ENCODE peak calls at places on chromosomes 6 and 20, in nine cellular contexts. One of them, this sample, is unnamed.
A peak's percentile ranks its signal among the peaks of the same experiment; 100 is the strongest.

GRCh38 chr20:3092611-3093379 is 8.3 kb upstream of the AVP start:
- DNase-seq in psoas muscle: peak; percentile 36
- DNase-seq in ascending aorta: no peak
- DNase-seq in dorsolateral prefrontal cortex: no peak
- DNase-seq in GM06990: peak; percentile 39
- DNase-seq in neuronal stem cell: no peak
- DNase-seq in upper lobe of right lung: no peak
- DNase-seq in fibroblast of lung: no peak
- DNase-seq in pancreas: no peak
- DNase-seq in this sample: no peak

GRCh38 chr6:157613011-157613522 is 210.0 kb upstream of the SNX9 start:
- DNase-seq in psoas muscle: no peak
- DNase-seq in ascending aorta: no peak
- DNase-seq in dorsolateral prefrontal cortex: no peak
- DNase-seq in GM06990: no peak
- DNase-seq in neuronal stem cell: no peak
- DNase-seq in upper lobe of right lung: no peak
- DNase-seq in fibroblast of lung: peak; percentile 97
- DNase-seq in pancreas: no peak
- DNase-seq in this sample: no peak

GRCh38 chr20:13650474-13650873 is 11.7 kb upstream of the TASP1 start:
- DNase-seq in psoas muscle: no peak
- DNase-seq in ascending aorta: no peak
- DNase-seq in dorsolateral prefrontal cortex: no peak
- DNase-seq in GM06990: no peak
- DNase-seq in neuronal stem cell: no peak
- DNase-seq in upper lobe of right lung: no peak
- DNase-seq in fibroblast of lung: no peak
- DNase-seq in pancreas: no peak
- DNase-seq in this sample: no peak

GRCh38 chr6:31381666-31382065 is 21.7 kb upstream of the MICA start:
- DNase-seq in psoas muscle: no peak
- DNase-seq in ascending aorta: no peak
- DNase-seq in dorsolateral prefrontal cortex: no peak
- DNase-seq in GM06990: no peak
- DNase-seq in neuronal stem cell: no peak
- DNase-seq in upper lobe of right lung: no peak
- DNase-seq in fibroblast of lung: no peak
- DNase-seq in pancreas: no peak
- DNase-seq in this sample: no peak

GRCh38 chr20:23826541-23827018 is at the start of gene CST2:
- DNase-seq in psoas muscle: no peak
- DNase-seq in ascending aorta: no peak
- DNase-seq in dorsolateral prefrontal cortex: no peak
- DNase-seq in GM06990: no peak
- DNase-seq in neuronal stem cell: no peak
- DNase-seq in upper lobe of right lung: no peak
- DNase-seq in fibroblast of lung: no peak
- DNase-seq in pancreas: no peak
- DNase-seq in this sample: peak; percentile 9

GRCh38 chr6:44456966-44457292 is 69.4 kb downstream of the CDC5L start:
- DNase-seq in psoas muscle: no peak
- DNase-seq in ascending aorta: no peak
- DNase-seq in dorsolateral prefrontal cortex: no peak
- DNase-seq in GM06990: no peak
- DNase-seq in neuronal stem cell: no peak
- DNase-seq in upper lobe of right lung: no peak
- DNase-seq in fibroblast of lung: no peak
- DNase-seq in pancreas: no peak
- DNase-seq in this sample: no peak

GRCh38 chr20:39960522-39961420 is 728.3 kb downstream of the MAFB start:
- DNase-seq in psoas muscle: peak; percentile 50
- DNase-seq in ascending aorta: no peak
- DNase-seq in dorsolateral prefrontal cortex: no peak
- DNase-seq in GM06990: no peak
- DNase-seq in neuronal stem cell: no peak
- DNase-seq in upper lobe of right lung: no peak
- DNase-seq in fibroblast of lung: no peak
- DNase-seq in pancreas: no peak
- DNase-seq in this sample: no peak

GRCh38 chr6:31126416-31127175 is 6.3 kb upstream of the CDSN start:
- DNase-seq in psoas muscle: no peak
- DNase-seq in ascending aorta: no peak
- DNase-seq in dorsolateral prefrontal cortex: no peak
- DNase-seq in GM06990: no peak
- DNase-seq in neuronal stem cell: no peak
- DNase-seq in upper lobe of right lung: no peak
- DNase-seq in fibroblast of lung: no peak
- DNase-seq in pancreas: no peak
- DNase-seq in this sample: no peak

GRCh38 chr20:62222266-62222850 is 2.3 kb upstream of the HRH3 start:
- DNase-seq in psoas muscle: no peak
- DNase-seq in ascending aorta: no peak
- DNase-seq in dorsolateral prefrontal cortex: no peak
- DNase-seq in GM06990: no peak
- DNase-seq in neuronal stem cell: no peak
- DNase-seq in upper lobe of right lung: no peak
- DNase-seq in fibroblast of lung: no peak
- DNase-seq in pancreas: no peak
- DNase-seq in this sample: no peak

GRCh38 chr20:51338692-51339440 is 203.7 kb downstream of the NFATC2 start:
- DNase-seq in psoas muscle: no peak
- DNase-seq in ascending aorta: no peak
- DNase-seq in dorsolateral prefrontal cortex: no peak
- DNase-seq in GM06990: no peak
- DNase-seq in neuronal stem cell: no peak
- DNase-seq in upper lobe of right lung: no peak
- DNase-seq in fibroblast of lung: peak; percentile 72
- DNase-seq in pancreas: no peak
- DNase-seq in this sample: no peak

GRCh38 chr20:47764154-47764734 is 21.0 kb downstream of the SULF2 start:
- DNase-seq in psoas muscle: no peak
- DNase-seq in ascending aorta: no peak
- DNase-seq in dorsolateral prefrontal cortex: no peak
- DNase-seq in GM06990: no peak
- DNase-seq in neuronal stem cell: no peak
- DNase-seq in upper lobe of right lung: no peak
- DNase-seq in fibroblast of lung: no peak
- DNase-seq in pancreas: no peak
- DNase-seq in this sample: no peak

GRCh38 chr6:166601956-166602355 is 15.5 kb upstream of the RAMACL start:
- DNase-seq in psoas muscle: no peak
- DNase-seq in ascending aorta: no peak
- DNase-seq in dorsolateral prefrontal cortex: no peak
- DNase-seq in GM06990: no peak
- DNase-seq in neuronal stem cell: no peak
- DNase-seq in upper lobe of right lung: no peak
- DNase-seq in fibroblast of lung: no peak
- DNase-seq in pancreas: no peak
- DNase-seq in this sample: no peak

GRCh38 chr20:63453029-63453523 is 19.4 kb downstream of the KCNQ2 start:
- DNase-seq in psoas muscle: peak; percentile 46
- DNase-seq in ascending aorta: no peak
- DNase-seq in dorsolateral prefrontal cortex: no peak
- DNase-seq in GM06990: no peak
- DNase-seq in neuronal stem cell: no peak
- DNase-seq in upper lobe of right lung: no peak
- DNase-seq in fibroblast of lung: no peak
- DNase-seq in pancreas: no peak
- DNase-seq in this sample: no peak

GRCh38 chr6:63740709-63741108 is 105.1 kb downstream of the PHF3 start:
- DNase-seq in psoas muscle: no peak
- DNase-seq in ascending aorta: no peak
- DNase-seq in dorsolateral prefrontal cortex: no peak
- DNase-seq in GM06990: no peak
- DNase-seq in neuronal stem cell: no peak
- DNase-seq in upper lobe of right lung: no peak
- DNase-seq in fibroblast of lung: peak; percentile 82
- DNase-seq in pancreas: no peak
- DNase-seq in this sample: no peak

GRCh38 chr20:52749020-52749419 is 223.1 kb upstream of the TSHZ2 start:
- DNase-seq in psoas muscle: no peak
- DNase-seq in ascending aorta: no peak
- DNase-seq in dorsolateral prefrontal cortex: no peak
- DNase-seq in GM06990: no peak
- DNase-seq in neuronal stem cell: no peak
- DNase-seq in upper lobe of right lung: no peak
- DNase-seq in fibroblast of lung: no peak
- DNase-seq in pancreas: no peak
- DNase-seq in this sample: no peak

GRCh38 chr20:39716796-39717341 is 754.7 kb downstream of the DHX35 start:
- DNase-seq in psoas muscle: no peak
- DNase-seq in ascending aorta: no peak
- DNase-seq in dorsolateral prefrontal cortex: no peak
- DNase-seq in GM06990: peak; percentile 2
- DNase-seq in neuronal stem cell: no peak
- DNase-seq in upper lobe of right lung: no peak
- DNase-seq in fibroblast of lung: no peak
- DNase-seq in pancreas: no peak
- DNase-seq in this sample: no peak

GRCh38 chr6:79232696-79233462 is 1.6 kb downstream of the HMGN3 start:
- DNase-seq in psoas muscle: no peak
- DNase-seq in ascending aorta: no peak
- DNase-seq in dorsolateral prefrontal cortex: no peak
- DNase-seq in GM06990: no peak
- DNase-seq in neuronal stem cell: no peak
- DNase-seq in upper lobe of right lung: no peak
- DNase-seq in fibroblast of lung: no peak
- DNase-seq in pancreas: no peak
- DNase-seq in this sample: no peak
- H3K27me3 ChIP-seq in psoas muscle: no peaks in the 10 kb centered on the region
- H3K27me3 ChIP-seq in ascending aorta: no peaks in the 10 kb centered on the region
- H3K27me3 ChIP-seq in dorsolateral prefrontal cortex: no peaks in the 10 kb centered on the region
- H3K27me3 ChIP-seq in GM06990: no peaks in the 10 kb centered on the region
- H3K27me3 ChIP-seq in neuronal stem cell: no peaks in the 10 kb centered on the region
- H3K27me3 ChIP-seq in upper lobe of right lung: no peaks in the 10 kb centered on the region
- H3K27me3 ChIP-seq in fibroblast of lung: no peaks in the 10 kb centered on the region
- H3K27me3 ChIP-seq in pancreas: no peaks in the 10 kb centered on the region
- H3K27me3 ChIP-seq in this sample: no peaks in the 10 kb centered on the region

GRCh38 chr6:28775405-28776129 is 148.2 kb downstream of the TRIM27 start:
- DNase-seq in psoas muscle: no peak
- DNase-seq in ascending aorta: no peak
- DNase-seq in dorsolateral prefrontal cortex: no peak
- DNase-seq in GM06990: no peak
- DNase-seq in neuronal stem cell: no peak
- DNase-seq in upper lobe of right lung: no peak
- DNase-seq in fibroblast of lung: no peak
- DNase-seq in pancreas: no peak
- DNase-seq in this sample: no peak

GRCh38 chr6:28774292-28775051 is 149.3 kb downstream of the TRIM27 start:
- DNase-seq in psoas muscle: no peak
- DNase-seq in ascending aorta: no peak
- DNase-seq in dorsolateral prefrontal cortex: no peak
- DNase-seq in GM06990: no peak
- DNase-seq in neuronal stem cell: no peak
- DNase-seq in upper lobe of right lung: no peak
- DNase-seq in fibroblast of lung: no peak
- DNase-seq in pancreas: no peak
- DNase-seq in this sample: no peak

GRCh38 chr6:28775052-28775376 is 148.8 kb downstream of the TRIM27 start:
- DNase-seq in psoas muscle: no peak
- DNase-seq in ascending aorta: no peak
- DNase-seq in dorsolateral prefrontal cortex: no peak
- DNase-seq in GM06990: no peak
- DNase-seq in neuronal stem cell: no peak
- DNase-seq in upper lobe of right lung: no peak
- DNase-seq in fibroblast of lung: no peak
- DNase-seq in pancreas: no peak
- DNase-seq in this sample: no peak

GRCh38 chr6:28776269-28777146 is 147.3 kb downstream of the TRIM27 start:
- DNase-seq in psoas muscle: no peak
- DNase-seq in ascending aorta: no peak
- DNase-seq in dorsolateral prefrontal cortex: no peak
- DNase-seq in GM06990: no peak
- DNase-seq in neuronal stem cell: no peak
- DNase-seq in upper lobe of right lung: no peak
- DNase-seq in fibroblast of lung: no peak
- DNase-seq in pancreas: no peak
- DNase-seq in this sample: peak; percentile 37

DNA sequence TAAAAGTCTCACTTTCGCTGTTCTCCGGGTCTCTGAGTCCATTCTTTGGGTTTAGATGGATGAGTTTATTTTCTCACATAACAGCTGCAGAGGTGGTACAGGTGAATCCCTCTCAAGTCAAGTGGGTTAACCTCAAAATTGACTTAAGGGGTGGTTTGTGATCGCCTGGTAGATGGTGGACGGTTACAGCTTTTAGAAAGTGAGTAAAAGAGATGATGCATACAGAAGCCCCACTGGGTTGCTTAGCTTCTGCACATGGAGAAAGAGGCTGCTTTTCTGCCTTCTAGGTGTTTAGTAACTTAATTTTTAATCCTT is 146.7 kb downstream of the TRIM27 start:
- DNase-seq in psoas muscle: no peak
- DNase-seq in ascending aorta: no peak
- DNase-seq in dorsolateral prefrontal cortex: no peak
- DNase-seq in GM06990: no peak
- DNase-seq in neuronal stem cell: no peak
- DNase-seq in upper lobe of right lung: no peak
- DNase-seq in fibroblast of lung: no peak
- DNase-seq in pancreas: no peak
- DNase-seq in this sample: no peak
- H3K27me3 ChIP-seq in psoas muscle: peaks cover 17% of the 10 kb centered on the region
- H3K27me3 ChIP-seq in ascending aorta: peaks cover 8% of the 10 kb centered on the region
- H3K27me3 ChIP-seq in dorsolateral prefrontal cortex: peaks cover 100% of the 10 kb centered on the region
- H3K27me3 ChIP-seq in GM06990: no peaks in the 10 kb centered on the region
- H3K27me3 ChIP-seq in neuronal stem cell: peaks cover 98% of the 10 kb centered on the region
- H3K27me3 ChIP-seq in upper lobe of right lung: peaks cover 98% of the 10 kb centered on the region
- H3K27me3 ChIP-seq in fibroblast of lung: peaks cover 39% of the 10 kb centered on the region
- H3K27me3 ChIP-seq in pancreas: peaks cover 4% of the 10 kb centered on the region
- H3K27me3 ChIP-seq in this sample: peaks cover 11% of the 10 kb centered on the region

DNA sequence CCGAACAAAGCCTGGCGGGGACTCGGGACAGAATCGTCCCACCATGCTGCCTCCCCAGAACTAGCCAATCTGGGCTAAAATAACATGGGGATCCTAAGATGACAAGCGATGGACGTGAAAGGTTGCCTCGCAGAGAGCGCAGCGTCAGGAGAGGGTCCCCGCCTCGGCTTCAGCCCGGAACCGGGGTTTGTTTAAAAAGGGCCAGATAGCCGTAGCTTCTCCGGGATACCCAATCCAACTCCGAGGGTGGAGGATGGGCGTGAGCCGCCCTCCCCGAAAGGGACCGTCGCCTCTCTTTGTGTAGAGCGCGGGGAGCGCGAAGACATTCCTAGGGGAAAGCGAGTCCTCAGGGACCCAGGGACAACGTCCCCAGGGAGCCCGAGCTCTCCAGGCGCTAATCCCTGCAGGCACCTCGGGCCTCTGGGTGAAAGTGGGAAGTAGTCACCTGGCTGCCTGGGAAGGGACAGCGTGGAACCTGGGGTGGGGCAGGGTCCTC is 640 bp downstream of the CD24 start:
- DNase-seq in psoas muscle: no peak
- DNase-seq in ascending aorta: no peak
- DNase-seq in dorsolateral prefrontal cortex: no peak
- DNase-seq in GM06990: peak; percentile 40
- DNase-seq in neuronal stem cell: peak; percentile 63
- DNase-seq in upper lobe of right lung: peak; percentile 68
- DNase-seq in fibroblast of lung: no peak
- DNase-seq in pancreas: peak; percentile 45
- DNase-seq in this sample: peak; percentile 65
- H3K27me3 ChIP-seq in psoas muscle: no peaks in the 10 kb centered on the region
- H3K27me3 ChIP-seq in ascending aorta: peaks cover 5% of the 10 kb centered on the region
- H3K27me3 ChIP-seq in dorsolateral prefrontal cortex: peaks cover 85% of the 10 kb centered on the region
- H3K27me3 ChIP-seq in GM06990: no peaks in the 10 kb centered on the region
- H3K27me3 ChIP-seq in neuronal stem cell: peaks cover 40% of the 10 kb centered on the region
- H3K27me3 ChIP-seq in upper lobe of right lung: peaks cover 41% of the 10 kb centered on the region
- H3K27me3 ChIP-seq in fibroblast of lung: peaks cover 48% of the 10 kb centered on the region
- H3K27me3 ChIP-seq in pancreas: no peaks in the 10 kb centered on the region
- H3K27me3 ChIP-seq in this sample: no peaks in the 10 kb centered on the region

GRCh38 chr6:134593024-134593423 is 275.1 kb upstream of the SGK1 start:
- DNase-seq in psoas muscle: no peak
- DNase-seq in ascending aorta: no peak
- DNase-seq in dorsolateral prefrontal cortex: no peak
- DNase-seq in GM06990: no peak
- DNase-seq in neuronal stem cell: no peak
- DNase-seq in upper lobe of right lung: no peak
- DNase-seq in fibroblast of lung: no peak
- DNase-seq in pancreas: no peak
- DNase-seq in this sample: no peak
- H3K27me3 ChIP-seq in psoas muscle: no peaks in the 10 kb centered on the region
- H3K27me3 ChIP-seq in ascending aorta: no peaks in the 10 kb centered on the region
- H3K27me3 ChIP-seq in dorsolateral prefrontal cortex: no peaks in the 10 kb centered on the region
- H3K27me3 ChIP-seq in GM06990: no peaks in the 10 kb centered on the region
- H3K27me3 ChIP-seq in neuronal stem cell: no peaks in the 10 kb centered on the region
- H3K27me3 ChIP-seq in upper lobe of right lung: no peaks in the 10 kb centered on the region
- H3K27me3 ChIP-seq in fibroblast of lung: no peaks in the 10 kb centered on the region
- H3K27me3 ChIP-seq in pancreas: no peaks in the 10 kb centered on the region
- H3K27me3 ChIP-seq in this sample: no peaks in the 10 kb centered on the region